ENCODE peak calls at places on chromosome 10, in five cellular contexts. K is HT1080, O is right lobe of liver, B is NB4, J is T47D. T is an unnamed sample.

GRCh38 chr10:76026931-76027330 is 595.5 kb downstream of the LRMDA start:
- DNase-seq in B (no peak), J (no peak), O (no peak), K (no peak), T (peak)

GRCh38 chr10:91339729-91340128 is 70.4 kb upstream of the HECTD2 start:
- DNase-seq in K (no peak), O (no peak), B (no peak), J (no peak), T (no peak)

GRCh38 chr10:99930731-99931550 is 78.8 kb downstream of the DNMBP start:
- DNase-seq in K (peak), O (no peak), J (peak), B (no peak), T (peak)

GRCh38 chr10:105952153-105952552 is 1212.4 kb downstream of the SORCS1 start:
- DNase-seq in J (no peak), K (no peak), O (peak), B (peak), T (peak)

GRCh38 chr10:84563868-84564267 is 235.5 kb downstream of the CCSER2 start:
- DNase-seq in K (no peak), O (no peak), J (no peak), B (peak), T (no peak)

GRCh38 chr10:70055550-70055949 is 2.9 kb downstream of the MACROH2A2 start:
- DNase-seq in K (no peak), O (no peak), J (no peak), B (no peak), T (no peak)

GRCh38 chr10:62131724-62132123 is 136.9 kb downstream of the RTKN2 start:
- DNase-seq in B (no peak), O (no peak), K (no peak), J (no peak), T (no peak)

GRCh38 chr10:60237977-60238376 is 151.7 kb downstream of the ANK3 start:
- DNase-seq in B (peak), J (no peak), O (no peak), K (peak), T (peak)

GRCh38 chr10:77756319-77757232 is 119.0 kb upstream of the KCNMA1 start:
- DNase-seq in O (no peak), J (peak), K (peak), B (peak), T (peak)

T was measured in MCF 10A.